ENCODE peak calls at places on chromosomes 16 and 17, in ten cellular contexts. N is foreskin fibroblast, R is psoas muscle, J is fibroblast of pulmonary artery, X is astrocyte, Y is astrocyte of the cerebellum, L is left ventricle myocardium inferior, Q is stomach, Z is AG04450, P is heart left ventricle. E is an unnamed sample.

GRCh38 chr17:45578516-45579455 is 88.3 kb upstream of the PLEKHM1 start:
- DNase-seq in N (no peak), R (no peak), J (no peak), X (no peak), Y (no peak), L (no peak), Q (no peak), Z (no peak), P (no peak), E (no peak)

GRCh38 chr17:29156781-29157180 is 23.4 kb downstream of the MYO18A start:
- DNase-seq in N (no peak), R (no peak), J (no peak), X (no peak), Y (no peak), L (no peak), Q (no peak), Z (no peak), P (no peak), E (no peak)

GRCh38 chr17:34644941-34645550 is 65.7 kb downstream of the TMEM132E start:
- DNase-seq in N (no peak), R (no peak), J (no peak), X (no peak), Y (no peak), L (no peak), Q (no peak), Z (no peak), P (no peak), E (no peak)

GRCh38 chr17:42670199-42670924 is 6.4 kb downstream of the PLEKHH3 start:
- DNase-seq in N (no peak), R (no peak), J (no peak), X (no peak), Y (no peak), L (no peak), Q (no peak), Z (no peak), P (no peak), E (no peak)

GRCh38 chr17:61325382-61326073 is 74.1 kb upstream of the TBX2 start:
- DNase-seq in N (peak; percentile 87), R (no peak), J (peak; percentile 30), X (peak; percentile 52), Y (no peak), L (no peak), Q (no peak), Z (no peak), P (no peak), E (no peak)

GRCh38 chr16:70159355-70160348 is 13.9 kb upstream of the CLEC18C start:
- DNase-seq in N (peak; percentile 40), R (no peak), J (no peak), X (peak; percentile 61), Y (peak; percentile 31), L (no peak), Q (no peak), Z (no peak), P (no peak), E (no peak)

GRCh38 chr16:9090960-9091866 is at the start of gene HAPSTR1:
- DNase-seq in N (peak; percentile 100), R (peak; percentile 100), J (peak; percentile 100), X (peak; percentile 99), Y (peak; percentile 100), L (peak; percentile 100), Q (peak; percentile 100), Z (peak; percentile 100), P (peak; percentile 100), E (peak; percentile 99)

GRCh38 chr17:9935408-9935807 is 30.3 kb upstream of the RCVRN start:
- DNase-seq in N (peak; percentile 15), R (no peak), J (no peak), X (no peak), Y (no peak), L (peak; percentile 33), Q (no peak), Z (no peak), P (no peak), E (no peak)

GRCh38 chr16:22353188-22353919 is 21.1 kb downstream of the CDR2 start:
- DNase-seq in N (peak; percentile 72), R (no peak), J (peak; percentile 80), X (peak; percentile 97), Y (peak; percentile 67), L (no peak), Q (no peak), Z (peak; percentile 71), P (no peak), E (peak; percentile 67)

GRCh38 chr16:7140899-7141298 is 191.7 kb upstream of the RBFOX1 start:
- DNase-seq in N (no peak), R (no peak), J (no peak), X (no peak), Y (no peak), L (no peak), Q (no peak), Z (no peak), P (no peak), E (no peak)

GRCh38 chr16:67296422-67296821 is 17.1 kb downstream of the PLEKHG4 start:
- DNase-seq in N (peak; percentile 85), R (no peak), J (peak; percentile 36), X (peak; percentile 92), Y (peak; percentile 56), L (no peak), Q (no peak), Z (no peak), P (no peak), E (no peak)

GRCh38 chr16:79466111-79466510 is 134.4 kb downstream of the MAF start:
- DNase-seq in N (no peak), R (no peak), J (no peak), X (no peak), Y (no peak), L (no peak), Q (no peak), Z (no peak), P (no peak), E (no peak)

GRCh38 chr17:72545756-72546155 is 424.9 kb downstream of the SOX9 start:
- DNase-seq in N (peak; percentile 49), R (no peak), J (no peak), X (no peak), Y (no peak), L (no peak), Q (no peak), Z (no peak), P (no peak), E (no peak)

GRCh38 chr17:1515640-1516402 is 591 bp downstream of the INPP5K start:
- DNase-seq in N (peak; percentile 92), R (no peak), J (peak; percentile 94), X (peak; percentile 74), Y (peak; percentile 86), L (no peak), Q (peak; percentile 64), Z (peak; percentile 81), P (peak; percentile 66), E (peak; percentile 50)

GRCh38 chr17:2459917-2460271 is 51.8 kb downstream of the METTL16 start:
- DNase-seq in N (no peak), R (no peak), J (no peak), X (no peak), Y (no peak), L (no peak), Q (no peak), Z (no peak), P (no peak), E (no peak)

GRCh38 chr16:75096730-75097129 is 19.9 kb downstream of the LDHD start:
- DNase-seq in N (no peak), R (no peak), J (no peak), X (peak; percentile 23), Y (peak; percentile 49), L (no peak), Q (peak; percentile 80), Z (no peak), P (no peak), E (no peak)

DNA sequence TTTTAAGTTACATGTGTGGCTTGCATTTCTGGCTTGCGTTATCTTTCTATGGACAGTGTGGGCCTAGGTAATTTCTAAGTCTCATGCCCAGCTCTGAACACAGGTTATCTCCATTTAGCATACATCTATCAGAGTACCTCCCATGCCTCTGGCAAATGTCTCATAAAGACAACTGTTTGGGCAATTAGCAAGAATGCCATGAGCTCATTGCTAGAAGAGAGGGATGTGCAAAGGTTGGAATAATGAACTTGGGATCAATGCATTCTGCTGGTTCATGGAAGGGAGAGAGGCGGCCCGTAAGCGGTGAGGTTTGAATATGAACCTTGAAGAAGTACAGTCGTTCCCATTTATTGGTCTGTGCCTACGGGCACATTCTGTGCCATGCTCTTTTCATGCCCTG is 14.4 kb downstream of the SYT17 start:
- DNase-seq in N (no peak), R (no peak), J (no peak), X (no peak), Y (no peak), L (no peak), Q (no peak), Z (no peak), P (no peak), E (no peak)
- H3K4me3 ChIP-seq in N (no peak overlapping the region), R (no peak overlapping the region), J (no peak overlapping the region), X (no peak overlapping the region), Y (no peak overlapping the region), L (no peak overlapping the region), Q (no peak overlapping the region), Z (no peak overlapping the region), P (no peak overlapping the region), E (no peak overlapping the region)

GRCh38 chr17:7745748-7746470 is 28.4 kb downstream of the DNAH2 start:
- DNase-seq in N (peak; percentile 89), R (no peak), J (peak; percentile 97), X (peak; percentile 79), Y (peak; percentile 58), L (no peak), Q (no peak), Z (peak; percentile 41), P (no peak), E (peak; percentile 23)
- TF ChIP-seq CTCF in N (peak; percentile 12), R (no peak), J (peak; percentile 7), X (no peak), Y (peak; percentile 23), L (no peak), Q (no peak), Z (peak; percentile 14), P (no peak), E (no peak)

GRCh38 chr17:59669944-59670343 is 37.3 kb downstream of the PTRH2 start:
- DNase-seq in N (no peak), R (no peak), J (no peak), X (no peak), Y (no peak), L (no peak), Q (no peak), Z (no peak), P (no peak), E (no peak)
- H3K4me3 ChIP-seq in N (no peak overlapping the region), R (no peak overlapping the region), J (no peak overlapping the region), X (no peak overlapping the region), Y (no peak overlapping the region), L (no peak overlapping the region), Q (no peak overlapping the region), Z (no peak overlapping the region), P (no peak overlapping the region), E (no peak overlapping the region)

DNA sequence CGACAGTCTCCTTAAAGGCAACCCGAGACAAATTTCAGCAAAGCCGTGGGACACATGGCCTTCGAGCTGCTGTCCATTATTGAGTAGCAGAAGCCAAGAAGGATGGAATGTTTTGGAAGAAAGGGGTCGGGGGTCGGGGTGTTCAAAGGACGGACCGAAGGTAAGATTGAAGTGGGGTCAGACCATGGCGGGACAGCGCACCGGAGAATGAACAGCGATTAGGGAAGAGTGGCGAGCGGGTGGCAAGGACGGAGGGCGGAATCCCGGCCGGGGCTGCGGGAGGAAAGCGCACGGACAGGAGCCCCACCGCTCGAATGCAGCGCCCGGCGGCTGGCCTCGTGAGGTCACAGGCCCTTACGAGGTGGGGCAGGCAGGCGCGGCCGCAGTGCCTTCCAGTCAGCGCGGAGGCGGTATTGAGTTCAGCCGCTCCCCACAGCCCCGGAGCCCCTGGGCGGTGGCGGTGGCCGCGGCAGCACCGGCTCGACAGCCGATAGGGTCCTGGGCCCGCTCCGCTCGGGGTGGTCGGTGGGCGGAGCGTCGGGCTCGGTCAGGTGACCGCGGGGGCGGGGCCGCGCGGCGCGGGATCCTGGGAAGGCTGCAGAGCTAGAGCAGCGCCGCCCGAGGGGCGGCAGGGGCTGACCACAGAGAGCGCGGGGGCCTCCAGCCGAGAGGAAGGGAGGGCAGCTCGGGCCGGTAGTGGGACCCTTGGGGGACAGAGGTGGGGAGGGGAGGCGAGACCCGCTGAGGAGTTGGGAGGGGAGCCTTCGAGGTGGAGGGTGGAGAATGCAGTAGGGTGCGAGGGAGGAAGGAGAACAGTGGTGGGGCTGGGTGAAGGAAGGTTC is at the start of gene EFCAB13:
- DNase-seq in N (peak; percentile 92), R (peak; percentile 91), J (peak; percentile 86), X (peak; percentile 65), Y (no peak), L (peak; percentile 89), Q (peak; percentile 90), Z (peak; percentile 18), P (peak; percentile 90), E (no peak)
- TF ChIP-seq CTCF in N (no peak), R (no peak), J (no peak), X (no peak), Y (no peak), L (peak; percentile 54), Q (no peak), Z (no peak), P (peak; percentile 22), E (peak; percentile 10)

E was measured in AG04449.